ENCODE peak calls at places on chromosome 22, in four cellular contexts. H, B, Z and V are unnamed samples.
A peak's percentile ranks its signal among the peaks of the same experiment; 100 is the strongest.

GRCh38 chr22:29152045-29152380 is 53.7 kb upstream of the EMID1 start:
- DNase-seq in H (no peak), B (peak; percentile 64), Z (no peak), V (no peak)

GRCh38 chr22:27331526-27332281 is 469.9 kb downstream of the MN1 start:
- DNase-seq in H (no peak), B (peak; percentile 77), Z (peak; percentile 62), V (no peak)

GRCh38 chr22:48588881-48589450 is 1238.7 kb downstream of the BRD1 start:
- DNase-seq in H (no peak), B (no peak), Z (no peak), V (no peak)

GRCh38 chr22:30290679-30291333 is 1.5 kb upstream of the CASTOR1 start:
- DNase-seq in H (no peak), B (peak; percentile 41), Z (peak; percentile 95), V (no peak)

GRCh38 chr22:23178512-23179254 is 1.6 kb upstream of the BCR start:
- DNase-seq in H (peak; percentile 70), B (peak; percentile 88), Z (peak; percentile 70), V (no peak)

GRCh38 chr22:20080445-20080775 is 369 bp downstream of the DGCR8 start:
- DNase-seq in H (peak; percentile 68), B (peak; percentile 68), Z (peak; percentile 43), V (peak; percentile 51)

GRCh38 chr22:23226497-23226850 is 46.2 kb downstream of the BCR start:
- DNase-seq in H (no peak), B (no peak), Z (no peak), V (no peak)

GRCh38 chr22:28112548-28113043 is 193.5 kb upstream of the PITPNB start:
- DNase-seq in H (no peak), B (peak; percentile 41), Z (peak; percentile 31), V (no peak)

GRCh38 chr22:38873469-38874411 is 1.7 kb upstream of the CBX6 start:
- DNase-seq in H (peak; percentile 69), B (no peak), Z (no peak), V (no peak)

GRCh38 chr22:49632199-49633009 is 195.3 kb downstream of the BRD1 start:
- DNase-seq in H (no peak), B (no peak), Z (peak; percentile 76), V (no peak)
- TF ChIP-seq CTCF in H (peak; percentile 23), B (no peak), Z (peak; percentile 88), V (no peak)

GRCh38 chr22:24325105-24325757 is 54.6 kb downstream of the SPECC1L start:
- DNase-seq in H (no peak), B (peak; percentile 54), Z (peak; percentile 87), V (peak; percentile 55)
- TF ChIP-seq CTCF in H (peak; percentile 71), B (peak; percentile 70), Z (peak; percentile 64), V (peak; percentile 48)

GRCh38 chr22:47517062-47517461 is 754.6 kb downstream of the TBC1D22A start:
- DNase-seq in H (no peak), B (no peak), Z (no peak), V (no peak)

GRCh38 chr22:47512617-47513016 is 750.2 kb downstream of the TBC1D22A start:
- DNase-seq in H (no peak), B (no peak), Z (no peak), V (no peak)

GRCh38 chr22:47515384-47516125 is 753.1 kb downstream of the TBC1D22A start:
- DNase-seq in H (no peak), B (no peak), Z (no peak), V (no peak)
- TF ChIP-seq CTCF in H (no peak), B (no peak), Z (no peak), V (no peak)

DNA sequence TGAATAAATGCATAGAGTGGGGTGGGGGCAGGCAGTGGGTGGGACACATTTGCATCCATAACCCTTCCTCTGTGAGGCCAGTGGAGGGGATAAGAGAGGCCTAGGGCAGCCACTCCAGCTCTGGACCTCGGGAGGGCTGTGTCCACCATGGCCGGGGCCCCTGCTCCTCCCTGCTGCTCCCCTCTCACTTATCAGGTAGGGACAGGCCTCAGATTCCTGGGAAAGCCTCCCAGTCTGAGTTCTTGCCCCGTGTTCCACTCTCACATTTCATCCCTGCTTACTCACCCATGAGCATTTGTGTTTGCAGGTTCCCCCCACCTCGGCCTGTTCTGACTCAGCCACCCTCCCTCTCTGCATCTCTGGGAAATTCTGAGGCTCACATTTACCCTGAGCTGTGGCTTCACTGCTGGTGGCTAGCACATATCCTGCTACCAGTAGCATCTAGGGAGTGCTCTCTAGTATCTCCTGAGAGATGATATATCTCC is 128.7 kb upstream of the TOP3B start:
- DNase-seq in H (no peak), B (no peak), Z (no peak), V (no peak)
- TF ChIP-seq CTCF in H (peak; percentile 2), B (no peak), Z (no peak), V (no peak)

DNA sequence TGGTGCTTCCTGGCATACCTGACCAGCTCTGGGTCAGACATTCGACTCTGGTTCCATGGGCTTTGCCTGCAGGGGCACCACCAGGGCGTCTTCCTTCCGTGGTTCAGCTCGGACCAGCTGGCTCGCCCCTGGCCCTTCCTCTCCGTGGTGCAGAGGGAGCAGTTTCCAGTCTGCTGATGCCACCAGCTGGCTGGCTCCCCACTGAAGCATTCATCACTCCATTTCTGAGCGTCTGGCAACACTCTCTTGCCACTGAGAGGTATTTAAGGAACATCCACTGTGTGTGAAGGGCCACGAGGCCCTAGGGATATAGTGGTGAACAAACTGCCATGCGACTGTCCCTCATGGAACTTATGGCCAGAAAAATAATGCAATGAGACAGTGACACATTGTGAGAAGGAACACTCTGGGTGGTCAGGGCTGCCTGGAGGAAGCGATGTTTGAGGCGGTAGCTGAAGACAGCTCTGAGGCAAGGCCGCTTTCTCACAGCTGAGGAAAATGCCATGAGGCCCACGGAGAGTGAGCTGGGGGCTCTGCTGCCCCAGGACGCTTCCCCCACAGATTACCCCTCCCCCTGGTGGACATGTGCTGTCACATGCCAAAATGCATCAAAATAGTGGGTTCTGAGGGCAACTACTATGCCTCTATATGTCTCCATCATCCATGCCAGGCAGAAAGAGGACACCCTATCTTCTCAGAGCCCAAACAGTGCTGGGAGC is 44.9 kb upstream of the ARFGAP3 start:
- DNase-seq in H (no peak), B (peak; percentile 51), Z (no peak), V (no peak)
- TF ChIP-seq CTCF in H (no peak), B (peak; percentile 42), Z (peak; percentile 29), V (no peak)

GRCh38 chr22:47539374-47539773 is 776.9 kb downstream of the TBC1D22A start:
- DNase-seq in H (no peak), B (no peak), Z (no peak), V (no peak)
- TF ChIP-seq CTCF in H (no peak), B (no peak), Z (no peak), V (no peak)

GRCh38 chr22:45103756-45104155 is 60.0 kb upstream of the NUP50 start:
- DNase-seq in H (no peak), B (peak; percentile 43), Z (no peak), V (no peak)
- TF ChIP-seq CTCF in H (no peak), B (peak; percentile 50), Z (no peak), V (no peak)

DNA sequence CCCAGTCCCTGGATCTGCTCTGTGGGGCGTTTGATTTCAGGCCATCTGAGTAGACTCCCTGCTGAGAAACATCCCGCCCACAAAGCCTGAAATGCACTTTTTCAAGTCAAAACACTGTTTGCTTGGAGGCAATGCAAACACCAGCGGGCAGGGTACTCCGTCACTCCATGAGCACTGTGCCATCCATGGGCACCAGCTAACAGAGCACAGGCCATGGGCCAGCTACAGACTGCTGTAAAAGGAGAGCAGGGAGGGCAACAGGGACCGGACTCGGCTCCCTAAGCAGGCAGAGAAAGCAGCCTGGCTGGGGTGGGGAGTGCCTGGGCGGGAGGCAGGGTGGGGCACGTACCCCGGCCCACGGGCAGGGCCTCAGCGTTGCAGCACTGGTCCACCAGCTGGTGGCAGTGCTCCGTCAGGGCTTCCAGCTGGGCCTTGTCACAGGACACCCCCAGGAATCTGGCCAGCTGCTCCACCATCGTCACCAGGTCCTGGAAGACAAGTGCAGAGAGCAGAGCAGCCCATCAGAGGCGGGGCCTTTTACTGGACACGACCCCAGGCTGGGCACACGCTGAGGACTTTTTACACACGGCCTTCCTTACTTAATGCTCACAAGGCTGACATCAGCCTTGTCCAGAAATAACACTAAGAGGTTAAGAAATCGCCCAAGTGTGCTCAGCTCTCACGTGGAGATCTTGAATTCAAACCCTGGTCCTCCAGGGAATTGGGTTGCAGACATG is 16.8 kb upstream of the EFCAB6 start:
- DNase-seq in H (no peak), B (peak; percentile 65), Z (no peak), V (no peak)
- TF ChIP-seq CTCF in H (no peak), B (peak; percentile 58), Z (no peak), V (no peak)